ENCODE peak calls at places on chromosomes 16 and 17, in five cellular contexts. One of them, this sample, is unnamed.

GRCh38 chr17:59257101-59257500 is 36.8 kb downstream of the GDPD1 start:
- DNase-seq in H1: no peak
- DNase-seq in K562: no peak
- DNase-seq in GM12878: no peak
- DNase-seq in HepG2: no peak
- DNase-seq in this sample: no peak

GRCh38 chr16:22216191-22216831 is 10.2 kb downstream of the EEF2K start:
- DNase-seq in H1: no peak
- DNase-seq in K562: peak; percentile 67
- DNase-seq in GM12878: no peak
- DNase-seq in HepG2: no peak
- DNase-seq in this sample: no peak

GRCh38 chr17:8384801-8385335 is 1.9 kb upstream of the RPL26 start:
- DNase-seq in H1: no peak
- DNase-seq in K562: no peak
- DNase-seq in GM12878: no peak
- DNase-seq in HepG2: no peak
- DNase-seq in this sample: peak; percentile 23

GRCh38 chr16:77794586-77794985 is 6.2 kb downstream of the VAT1L start:
- DNase-seq in H1: no peak
- DNase-seq in K562: no peak
- DNase-seq in GM12878: no peak
- DNase-seq in HepG2: no peak
- DNase-seq in this sample: no peak

GRCh38 chr17:50521517-50521916 is 11.0 kb upstream of the EPN3 start:
- DNase-seq in H1: no peak
- DNase-seq in K562: no peak
- DNase-seq in GM12878: no peak
- DNase-seq in HepG2: no peak
- DNase-seq in this sample: no peak

GRCh38 chr17:79824893-79825579 is 14.2 kb downstream of the CBX4 start:
- DNase-seq in H1: no peak
- DNase-seq in K562: no peak
- DNase-seq in GM12878: no peak
- DNase-seq in HepG2: no peak
- DNase-seq in this sample: no peak

GRCh38 chr17:75843577-75844529 is at the start of gene UNC13D:
- DNase-seq in H1: no peak
- DNase-seq in K562: peak; percentile 81
- DNase-seq in GM12878: no peak
- DNase-seq in HepG2: peak; percentile 76
- DNase-seq in this sample: no peak

GRCh38 chr17:6328279-6328678 is 106.6 kb downstream of the AIPL1 start:
- DNase-seq in H1: no peak
- DNase-seq in K562: peak; percentile 6
- DNase-seq in GM12878: no peak
- DNase-seq in HepG2: no peak
- DNase-seq in this sample: no peak

GRCh38 chr17:7842380-7842949 is 8.4 kb downstream of the KDM6B start:
- DNase-seq in H1: peak; percentile 62
- DNase-seq in K562: peak; percentile 18
- DNase-seq in GM12878: no peak
- DNase-seq in HepG2: peak; percentile 56
- DNase-seq in this sample: no peak

DNA sequence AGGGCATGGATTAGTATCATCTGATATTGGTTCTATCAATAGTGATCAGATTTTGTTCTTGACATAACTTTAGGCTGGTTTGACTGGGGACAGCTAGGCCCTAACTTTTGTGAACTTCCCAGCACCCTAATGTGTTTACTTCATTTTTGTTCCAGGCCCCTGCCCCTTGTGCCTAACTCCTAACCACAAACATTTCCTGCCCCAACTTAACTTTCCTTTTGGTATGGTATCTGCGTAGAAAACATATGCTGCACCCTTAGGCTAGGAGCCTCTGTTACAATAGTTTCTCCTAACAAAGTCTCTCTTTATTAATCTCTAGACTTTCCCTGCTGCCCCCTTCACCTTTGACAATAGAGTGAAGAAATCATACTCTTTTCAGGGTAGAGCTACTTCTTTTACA is 2.5 kb downstream of the ADPRM start:
- DNase-seq in H1: no peak
- DNase-seq in K562: no peak
- DNase-seq in GM12878: no peak
- DNase-seq in HepG2: no peak
- DNase-seq in this sample: no peak
- TF ChIP-seq ATF2 in H1: no peak
- TF ChIP-seq ATF2 in K562: no peak
- TF ChIP-seq ATF2 in GM12878: no peak
- TF ChIP-seq ATF2 in HepG2: no peak
- TF ChIP-seq ATF2 in this sample: no peak

GRCh38 chr17:17141860-17142552 is 64.1 kb downstream of the PLD6 start:
- DNase-seq in H1: peak; percentile 83
- DNase-seq in K562: peak; percentile 85
- DNase-seq in GM12878: no peak
- DNase-seq in HepG2: no peak
- DNase-seq in this sample: peak; percentile 77
- TF ChIP-seq ATF2 in H1: no peak
- TF ChIP-seq ATF2 in K562: no peak
- TF ChIP-seq ATF2 in GM12878: no peak
- TF ChIP-seq ATF2 in HepG2: no peak
- TF ChIP-seq ATF2 in this sample: no peak

GRCh38 chr17:16027708-16028584 is 28.3 kb downstream of the TTC19 start:
- DNase-seq in H1: no peak
- DNase-seq in K562: peak; percentile 43
- DNase-seq in GM12878: peak; percentile 19
- DNase-seq in HepG2: peak; percentile 48
- DNase-seq in this sample: no peak
- TF ChIP-seq ATF2 in H1: no peak
- TF ChIP-seq ATF2 in K562: no peak
- TF ChIP-seq ATF2 in GM12878: peak; percentile 73
- TF ChIP-seq ATF2 in HepG2: no peak
- TF ChIP-seq ATF2 in this sample: no peak

DNA sequence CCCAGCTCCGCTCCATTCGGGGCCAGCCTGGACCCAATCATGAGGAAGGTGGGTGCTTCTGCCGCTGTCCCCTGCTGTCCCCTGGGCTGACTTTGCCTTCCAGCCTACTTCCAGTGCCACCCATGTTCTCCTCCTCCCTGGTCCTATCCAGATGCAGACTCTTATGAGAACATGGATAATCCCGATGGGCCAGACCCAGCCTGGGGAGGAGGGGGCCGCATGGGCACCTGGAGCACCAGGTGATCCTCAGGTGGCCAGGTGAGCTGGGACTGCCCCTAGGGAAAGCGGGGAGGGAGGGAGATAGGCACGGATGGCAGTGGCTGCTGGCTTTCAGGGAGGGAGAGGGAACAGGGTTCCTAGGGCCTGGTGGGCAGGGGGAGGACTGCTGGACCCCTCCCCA is 7.0 kb downstream of the CD19 start:
- DNase-seq in H1: no peak
- DNase-seq in K562: no peak
- DNase-seq in GM12878: no peak
- DNase-seq in HepG2: no peak
- DNase-seq in this sample: no peak
- TF ChIP-seq ATF2 in H1: no peak
- TF ChIP-seq ATF2 in K562: no peak
- TF ChIP-seq ATF2 in GM12878: no peak
- TF ChIP-seq ATF2 in HepG2: no peak
- TF ChIP-seq ATF2 in this sample: no peak

This sample was measured in WTC11.